ENCODE peak calls at places on chromosomes 13 and 19, in seven cellular contexts. L is activated CD4-positive, alpha-beta memory T cell treated with anti-CD3 and anti-CD28 coated beads, Interleukin-2, amount 10 ng/mL, durations not matched to agents 7 days and 5 days; X is glutamatergic neuron; K is heart left ventricle; Q is ovary; E is GOT3; G is kidney epithelial cell. M is an unnamed sample.

GRCh38 chr19:1690570-1691307 is 38.3 kb upstream of the TCF3 start:
- DNase-seq in L (peak), X (no peak), K (no peak), Q (no peak), E (no peak), G (no peak), M (peak)

GRCh38 chr13:43303040-43303729 is 279.8 kb downstream of the DNAJC15 start:
- DNase-seq in L (no peak), X (peak), K (peak), Q (peak), E (no peak), G (no peak), M (peak)

GRCh38 chr19:16289594-16289993 is 35.0 kb upstream of the KLF2 start:
- DNase-seq in L (peak), X (no peak), K (no peak), Q (no peak), E (no peak), G (no peak), M (no peak)

GRCh38 chr19:55691561-55692481 is 16.8 kb downstream of the EPN1 start:
- DNase-seq in L (no peak), X (no peak), K (peak), Q (no peak), E (no peak), G (no peak), M (no peak)

GRCh38 chr13:29547135-29547534 is 48.4 kb downstream of the SLC7A1 start:
- DNase-seq in L (no peak), X (no peak), K (no peak), Q (no peak), E (no peak), G (no peak), M (no peak)

GRCh38 chr19:14113762-14114414 is 3.7 kb downstream of the PRKACA start:
- DNase-seq in L (peak), X (peak), K (peak), Q (peak), E (no peak), G (no peak), M (peak)

GRCh38 chr13:111503905-111504695 is 183.7 kb downstream of the TEX29 start:
- DNase-seq in L (no peak), X (no peak), K (no peak), Q (no peak), E (no peak), G (no peak), M (no peak)

GRCh38 chr13:73306688-73307087 is 247.9 kb downstream of the KLF5 start:
- DNase-seq in L (no peak), X (no peak), K (no peak), Q (no peak), E (no peak), G (no peak), M (no peak)

GRCh38 chr19:18290250-18291018 is 9.0 kb upstream of the JUND start:
- DNase-seq in L (peak), X (no peak), K (no peak), Q (peak), E (no peak), G (no peak), M (no peak)

GRCh38 chr13:105059786-105060185 is 1475.7 kb downstream of the EFNB2 start:
- DNase-seq in L (no peak), X (no peak), K (no peak), Q (no peak), E (no peak), G (no peak), M (no peak)

GRCh38 chr13:91817250-91817649 is 418.8 kb downstream of the GPC5 start:
- DNase-seq in L (no peak), X (no peak), K (no peak), Q (no peak), E (no peak), G (no peak), M (no peak)

GRCh38 chr13:112067871-112068305 is 939 bp downstream of the SOX1 start:
- DNase-seq in L (no peak), X (peak), K (no peak), Q (no peak), E (no peak), G (no peak), M (no peak)

GRCh38 chr19:1941146-1942077 is at the start of gene CSNK1G2:
- DNase-seq in L (no peak), X (no peak), K (no peak), Q (peak), E (no peak), G (no peak), M (no peak)